ENCODE peak calls at places on chromosomes 12 and 14, in five cellular contexts. Q, A, P, K and D are unnamed samples.

GRCh38 chr12:58176296-58176869 is 235.0 kb downstream of the ATP23 start:
- DNase-seq in K (no peak), Q (no peak), A (peak; percentile 6), P (peak; percentile 11), D (no peak)

GRCh38 chr14:94906991-94907587 is 137.2 kb upstream of the GSC start:
- DNase-seq in K (no peak), Q (no peak), A (no peak), P (no peak), D (no peak)

GRCh38 chr12:70661762-70662161 is 24.5 kb upstream of the PTPRB start:
- DNase-seq in K (no peak), A (peak; percentile 88), Q (no peak), P (no peak), D (no peak)

GRCh38 chr12:91922674-91923073 is 223.0 kb downstream of the BTG1 start:
- DNase-seq in K (no peak), Q (no peak), A (no peak), P (no peak), D (no peak)

GRCh38 chr12:107917912-107918800 is 143.7 kb downstream of the ASCL4 start:
- DNase-seq in Q (no peak), P (peak; percentile 34), A (peak; percentile 39), K (no peak), D (no peak)

GRCh38 chr12:130115646-130116045 is 46.6 kb upstream of the FZD10 start:
- DNase-seq in Q (no peak), K (no peak), A (no peak), P (no peak), D (no peak)

GRCh38 chr14:89674906-89675305 is 257.9 kb upstream of the FOXN3 start:
- DNase-seq in P (no peak), K (no peak), Q (no peak), A (no peak), D (no peak)

GRCh38 chr12:52232233-52232915 is 669 bp upstream of the KRT7 start:
- DNase-seq in K (no peak), A (peak; percentile 48), Q (peak; percentile 39), P (no peak), D (no peak)

GRCh38 chr12:63276537-63277365 is 125.8 kb upstream of the AVPR1A start:
- DNase-seq in A (peak; percentile 37), Q (peak; percentile 63), K (no peak), P (peak; percentile 21), D (no peak)

GRCh38 chr14:61668267-61668666 is 27.0 kb upstream of the HIF1A start:
- DNase-seq in A (peak; percentile 72), Q (no peak), P (no peak), K (no peak), D (no peak)

GRCh38 chr14:33342299-33342974 is 403.8 kb downstream of the NPAS3 start:
- DNase-seq in Q (no peak), A (no peak), P (no peak), K (no peak), D (no peak)

GRCh38 chr14:31258427-31259039 is 50.9 kb upstream of the HECTD1 start:
- DNase-seq in K (no peak), P (no peak), A (no peak), Q (no peak), D (no peak)

GRCh38 chr12:6382371-6382770 is 1.6 kb upstream of the LTBR start:
- DNase-seq in Q (no peak), P (no peak), A (no peak), K (no peak), D (no peak)

GRCh38 chr12:73599268-73599667 is 938.4 kb upstream of the ATXN7L3B start:
- DNase-seq in Q (no peak), A (no peak), K (no peak), P (no peak), D (no peak)

GRCh38 chr14:50230601-50231474 is 540 bp downstream of the SOS2 start:
- DNase-seq in A (peak; percentile 85), Q (peak; percentile 78), K (peak; percentile 28), P (peak; percentile 66), D (peak; percentile 84)

GRCh38 chr14:60051690-60052324 is 39.9 kb upstream of the PCNX4 start:
- DNase-seq in P (no peak), K (peak; percentile 13), Q (no peak), A (no peak), D (no peak)

GRCh38 chr12:111636209-111636928 is 37.3 kb upstream of the ATXN2 start:
- DNase-seq in Q (no peak), P (no peak), K (no peak), A (no peak), D (peak; percentile 78)

GRCh38 chr12:4288296-4289019 is 14.9 kb downstream of the CCND2 start:
- DNase-seq in P (no peak), A (no peak), K (no peak), Q (no peak), D (no peak)

GRCh38 chr12:104886418-104887401 is 71.4 kb downstream of the SLC41A2 start:
- DNase-seq in P (no peak), Q (no peak), K (no peak), A (no peak), D (no peak)

GRCh38 chr14:41830679-41831078 is 224.0 kb downstream of the LRFN5 start:
- DNase-seq in P (no peak), Q (no peak), A (peak; percentile 60), K (no peak), D (no peak)

GRCh38 chr12:69873429-69873828 is 48.4 kb downstream of the MYRFL start:
- DNase-seq in P (no peak), A (peak; percentile 27), Q (no peak), K (no peak), D (no peak)

GRCh38 chr14:105219043-105219612 is 29.2 kb upstream of the BTBD6 start:
- DNase-seq in P (no peak), A (no peak), K (no peak), Q (no peak), D (no peak)

GRCh38 chr12:21773263-21773741 is 1.2 kb downstream of the KCNJ8 start:
- DNase-seq in Q (peak; percentile 77), A (no peak), K (no peak), P (no peak), D (peak; percentile 46)

GRCh38 chr12:102513739-102514138 is 33.4 kb upstream of the IGF1 start:
- DNase-seq in K (no peak), P (no peak), Q (no peak), A (no peak), D (no peak)

GRCh38 chr12:131415781-131416180 is 295.1 kb upstream of the SFSWAP start:
- DNase-seq in K (no peak), P (peak; percentile 55), A (no peak), Q (no peak), D (no peak)

GRCh38 chr12:879641-880040 is 69.9 kb downstream of the RAD52 start:
- DNase-seq in Q (no peak), K (no peak), A (peak; percentile 29), P (no peak), D (no peak)

GRCh38 chr14:49497725-49498348 is 88.3 kb downstream of the RPS29 start:
- DNase-seq in Q (no peak), K (no peak), A (peak; percentile 64), P (peak; percentile 78), D (no peak)

GRCh38 chr12:132359551-132359950 is 30.2 kb upstream of the GALNT9 start:
- DNase-seq in A (no peak), P (no peak), K (no peak), Q (peak; percentile 32), D (no peak)

GRCh38 chr12:13162904-13163303 is 33.6 kb upstream of the EMP1 start:
- DNase-seq in P (no peak), Q (no peak), K (no peak), A (no peak), D (no peak)

GRCh38 chr12:13165578-13166120 is 30.9 kb upstream of the EMP1 start:
- DNase-seq in A (peak; percentile 99), Q (peak; percentile 59), P (peak; percentile 23), K (peak; percentile 78), D (peak; percentile 88)

GRCh38 chr12:13164859-13165577 is 31.5 kb upstream of the EMP1 start:
- DNase-seq in P (no peak), A (no peak), K (no peak), Q (no peak), D (no peak)

GRCh38 chr12:13164271-13164670 is 32.3 kb upstream of the EMP1 start:
- DNase-seq in Q (no peak), K (no peak), P (no peak), A (peak; percentile 32), D (no peak)

GRCh38 chr12:13163868-13164267 is 32.7 kb upstream of the EMP1 start:
- DNase-seq in A (peak; percentile 50), P (no peak), Q (no peak), K (no peak), D (no peak)
- H3K4me1 ChIP-seq in A (peaks cover 47% of the 10 kb centered on the region), P (no peaks in the 10 kb centered on the region), Q (no peaks in the 10 kb centered on the region), K (peaks cover 16% of the 10 kb centered on the region), D (peaks cover 3% of the 10 kb centered on the region)

GRCh38 chr14:45169906-45170305 is 34.2 kb downstream of the FANCM start:
- DNase-seq in Q (no peak), A (no peak), K (no peak), P (no peak), D (no peak)
- H3K27ac ChIP-seq in Q (no peak overlapping the region), A (no peak overlapping the region), K (no peak overlapping the region), P (no peak overlapping the region), D (no peak overlapping the region)

GRCh38 chr14:103140316-103141109 is 17.3 kb downstream of the TNFAIP2 start:
- DNase-seq in Q (no peak), P (peak; percentile 98), K (no peak), A (peak; percentile 18), D (no peak)
- H3K4me1 ChIP-seq in Q (no peaks in the 10 kb centered on the region), P (peaks cover 34% of the 10 kb centered on the region), K (no peaks in the 10 kb centered on the region), A (peaks cover 3% of the 10 kb centered on the region), D (no peaks in the 10 kb centered on the region)

GRCh38 chr12:25433581-25434325 is 119.3 kb downstream of the LMNTD1 start:
- DNase-seq in K (no peak), Q (no peak), P (no peak), A (peak; percentile 56), D (no peak)
- H3K27ac ChIP-seq in K (no peak overlapping the region), Q (no peak overlapping the region), P (no peak overlapping the region), A (no peak overlapping the region), D (no peak overlapping the region)

GRCh38 chr12:124361074-124361965 is 66.4 kb downstream of the RFLNA start:
- DNase-seq in A (peak; percentile 56), Q (no peak), K (no peak), P (no peak), D (no peak)
- H3K4me1 ChIP-seq in A (peaks cover 11% of the 10 kb centered on the region), Q (peaks cover 29% of the 10 kb centered on the region), K (no peaks in the 10 kb centered on the region), P (no peaks in the 10 kb centered on the region), D (no peaks in the 10 kb centered on the region)

GRCh38 chr14:68020999-68021663 is 201.6 kb downstream of the RAD51B start:
- DNase-seq in Q (no peak), A (no peak), P (no peak), K (no peak), D (no peak)
- H3K27ac ChIP-seq in Q (no peak overlapping the region), A (no peak overlapping the region), P (no peak overlapping the region), K (no peak overlapping the region), D (no peak overlapping the region)